ENCODE peak calls at places on chromosomes 4 and X, in four cellular contexts. One of them, this sample, is unnamed.

GRCh38 chr4:148076964-148077363 is 345.1 kb downstream of the ARHGAP10 start:
- DNase-seq in naive thymus-derived CD4-positive, alpha-beta T cell: no peak
- DNase-seq in lung: no peak
- DNase-seq in effector memory CD4-positive, alpha-beta T cell: no peak
- DNase-seq in this sample: no peak

GRCh38 chr4:123671633-123672404 is 275.2 kb downstream of the SPRY1 start:
- DNase-seq in naive thymus-derived CD4-positive, alpha-beta T cell: no peak
- DNase-seq in lung: no peak
- DNase-seq in effector memory CD4-positive, alpha-beta T cell: no peak
- DNase-seq in this sample: no peak

GRCh38 chr4:33911951-33912350 is 2332.4 kb downstream of the ARAP2 start:
- DNase-seq in naive thymus-derived CD4-positive, alpha-beta T cell: no peak
- DNase-seq in lung: no peak
- DNase-seq in effector memory CD4-positive, alpha-beta T cell: no peak
- DNase-seq in this sample: no peak

GRCh38 chr4:33980361-33980760 is 2264.0 kb downstream of the ARAP2 start:
- DNase-seq in naive thymus-derived CD4-positive, alpha-beta T cell: no peak
- DNase-seq in lung: no peak
- DNase-seq in effector memory CD4-positive, alpha-beta T cell: no peak
- DNase-seq in this sample: no peak

GRCh38 chr4:35511851-35512250 is 732.5 kb downstream of the ARAP2 start:
- DNase-seq in naive thymus-derived CD4-positive, alpha-beta T cell: no peak
- DNase-seq in lung: no peak
- DNase-seq in effector memory CD4-positive, alpha-beta T cell: no peak
- DNase-seq in this sample: no peak

GRCh38 chr4:75018811-75019210 is 85.9 kb downstream of the PARM1 start:
- DNase-seq in naive thymus-derived CD4-positive, alpha-beta T cell: no peak
- DNase-seq in lung: no peak
- DNase-seq in effector memory CD4-positive, alpha-beta T cell: no peak
- DNase-seq in this sample: no peak

GRCh38 chr4:138576684-138577083 is 334.5 kb upstream of the SLC7A11 start:
- DNase-seq in naive thymus-derived CD4-positive, alpha-beta T cell: no peak
- DNase-seq in lung: no peak
- DNase-seq in effector memory CD4-positive, alpha-beta T cell: no peak
- DNase-seq in this sample: no peak

GRCh38 chr4:48602763-48603162 is 112.7 kb downstream of the ZAR1 start:
- DNase-seq in naive thymus-derived CD4-positive, alpha-beta T cell: no peak
- DNase-seq in lung: no peak
- DNase-seq in effector memory CD4-positive, alpha-beta T cell: no peak
- DNase-seq in this sample: no peak

GRCh38 chr4:164935363-164935762 is 42.1 kb downstream of the TRIM61 start:
- DNase-seq in naive thymus-derived CD4-positive, alpha-beta T cell: no peak
- DNase-seq in lung: no peak
- DNase-seq in effector memory CD4-positive, alpha-beta T cell: no peak
- DNase-seq in this sample: no peak

GRCh38 chrX:45479835-45480422 is 279.3 kb upstream of the DIPK2B start:
- DNase-seq in naive thymus-derived CD4-positive, alpha-beta T cell: no peak
- DNase-seq in lung: no peak
- DNase-seq in effector memory CD4-positive, alpha-beta T cell: no peak
- DNase-seq in this sample: peak; percentile 86

GRCh38 chr4:5893013-5893580 is at the start of gene CRMP1:
- DNase-seq in naive thymus-derived CD4-positive, alpha-beta T cell: no peak
- DNase-seq in lung: no peak
- DNase-seq in effector memory CD4-positive, alpha-beta T cell: no peak
- DNase-seq in this sample: no peak

GRCh38 chr4:3805026-3805425 is 38.8 kb downstream of the ADRA2C start:
- DNase-seq in naive thymus-derived CD4-positive, alpha-beta T cell: no peak
- DNase-seq in lung: no peak
- DNase-seq in effector memory CD4-positive, alpha-beta T cell: no peak
- DNase-seq in this sample: no peak

GRCh38 chr4:81792521-81792920 is 320.8 kb upstream of the RASGEF1B start:
- DNase-seq in naive thymus-derived CD4-positive, alpha-beta T cell: no peak
- DNase-seq in lung: no peak
- DNase-seq in effector memory CD4-positive, alpha-beta T cell: no peak
- DNase-seq in this sample: no peak

GRCh38 chr4:115674485-115674884 is 561.1 kb upstream of the NDST4 start:
- DNase-seq in naive thymus-derived CD4-positive, alpha-beta T cell: no peak
- DNase-seq in lung: no peak
- DNase-seq in effector memory CD4-positive, alpha-beta T cell: no peak
- DNase-seq in this sample: no peak

GRCh38 chr4:5051210-5051691 is at the start of gene STK32B:
- DNase-seq in naive thymus-derived CD4-positive, alpha-beta T cell: no peak
- DNase-seq in lung: no peak
- DNase-seq in effector memory CD4-positive, alpha-beta T cell: no peak
- DNase-seq in this sample: no peak

GRCh38 chrX:1591863-1592127 is 391 bp downstream of the AKAP17A start:
- DNase-seq in naive thymus-derived CD4-positive, alpha-beta T cell: no peak
- DNase-seq in lung: no peak
- DNase-seq in effector memory CD4-positive, alpha-beta T cell: no peak
- DNase-seq in this sample: no peak

GRCh38 chr4:48722509-48723446 is 57.3 kb downstream of the FRYL start:
- DNase-seq in naive thymus-derived CD4-positive, alpha-beta T cell: no peak
- DNase-seq in lung: no peak
- DNase-seq in effector memory CD4-positive, alpha-beta T cell: no peak
- DNase-seq in this sample: no peak

GRCh38 chrX:41449138-41449537 is 2.0 kb downstream of the NYX start:
- DNase-seq in naive thymus-derived CD4-positive, alpha-beta T cell: no peak
- DNase-seq in lung: no peak
- DNase-seq in effector memory CD4-positive, alpha-beta T cell: no peak
- DNase-seq in this sample: no peak

GRCh38 chr4:71377561-71377960 is 38.7 kb downstream of the SLC4A4 start:
- DNase-seq in naive thymus-derived CD4-positive, alpha-beta T cell: no peak
- DNase-seq in lung: no peak
- DNase-seq in effector memory CD4-positive, alpha-beta T cell: no peak
- DNase-seq in this sample: peak; percentile 36

GRCh38 chrX:11412715-11413623 is 119.8 kb downstream of the AMELX start:
- DNase-seq in naive thymus-derived CD4-positive, alpha-beta T cell: no peak
- DNase-seq in lung: no peak
- DNase-seq in effector memory CD4-positive, alpha-beta T cell: no peak
- DNase-seq in this sample: no peak

GRCh38 chr4:55216871-55217635 is 91.7 kb upstream of the KDR start:
- DNase-seq in naive thymus-derived CD4-positive, alpha-beta T cell: no peak
- DNase-seq in lung: no peak
- DNase-seq in effector memory CD4-positive, alpha-beta T cell: no peak
- DNase-seq in this sample: no peak

GRCh38 chr4:52572936-52573485 is 86.1 kb downstream of the USP46 start:
- DNase-seq in naive thymus-derived CD4-positive, alpha-beta T cell: no peak
- DNase-seq in lung: no peak
- DNase-seq in effector memory CD4-positive, alpha-beta T cell: no peak
- DNase-seq in this sample: peak; percentile 53

GRCh38 chr4:184476660-184477059 is 2.3 kb upstream of the IRF2 start:
- DNase-seq in naive thymus-derived CD4-positive, alpha-beta T cell: peak; percentile 14
- DNase-seq in lung: no peak
- DNase-seq in effector memory CD4-positive, alpha-beta T cell: peak; percentile 3
- DNase-seq in this sample: no peak

GRCh38 chrX:17170973-17171372 is 204.0 kb upstream of the NHS start:
- DNase-seq in naive thymus-derived CD4-positive, alpha-beta T cell: no peak
- DNase-seq in lung: no peak
- DNase-seq in effector memory CD4-positive, alpha-beta T cell: no peak
- DNase-seq in this sample: no peak

GRCh38 chrX:47815901-47816845 is 20.5 kb upstream of the ZNF81 start:
- DNase-seq in naive thymus-derived CD4-positive, alpha-beta T cell: no peak
- DNase-seq in lung: no peak
- DNase-seq in effector memory CD4-positive, alpha-beta T cell: no peak
- DNase-seq in this sample: no peak

GRCh38 chr4:65665951-65666523 is 4.3 kb downstream of the EPHA5 start:
- DNase-seq in naive thymus-derived CD4-positive, alpha-beta T cell: no peak
- DNase-seq in lung: no peak
- DNase-seq in effector memory CD4-positive, alpha-beta T cell: no peak
- DNase-seq in this sample: no peak

GRCh38 chr4:53365121-53365485 is 758 bp downstream of the SCFD2 start:
- DNase-seq in naive thymus-derived CD4-positive, alpha-beta T cell: peak; percentile 8
- DNase-seq in lung: no peak
- DNase-seq in effector memory CD4-positive, alpha-beta T cell: no peak
- DNase-seq in this sample: no peak

GRCh38 chrX:18354369-18355329 is at the start of gene SCML2:
- DNase-seq in naive thymus-derived CD4-positive, alpha-beta T cell: peak; percentile 25
- DNase-seq in lung: no peak
- DNase-seq in effector memory CD4-positive, alpha-beta T cell: no peak
- DNase-seq in this sample: no peak

GRCh38 chr4:11472535-11472934 is 43.8 kb upstream of the HS3ST1 start:
- DNase-seq in naive thymus-derived CD4-positive, alpha-beta T cell: no peak
- DNase-seq in lung: no peak
- DNase-seq in effector memory CD4-positive, alpha-beta T cell: no peak
- DNase-seq in this sample: no peak

GRCh38 chr4:185304944-185305690 is 90.6 kb downstream of the LRP2BP start:
- DNase-seq in naive thymus-derived CD4-positive, alpha-beta T cell: peak; percentile 36
- DNase-seq in lung: peak; percentile 72
- DNase-seq in effector memory CD4-positive, alpha-beta T cell: peak; percentile 3
- DNase-seq in this sample: no peak

GRCh38 chrX:41381685-41382084 is 47.7 kb downstream of the DDX3X start:
- DNase-seq in naive thymus-derived CD4-positive, alpha-beta T cell: no peak
- DNase-seq in lung: no peak
- DNase-seq in effector memory CD4-positive, alpha-beta T cell: no peak
- DNase-seq in this sample: peak; percentile 17

GRCh38 chr4:69858683-69859082 is 1.3 kb downstream of the SULT1E1 start:
- DNase-seq in naive thymus-derived CD4-positive, alpha-beta T cell: no peak
- DNase-seq in lung: no peak
- DNase-seq in effector memory CD4-positive, alpha-beta T cell: no peak
- DNase-seq in this sample: no peak

GRCh38 chr4:128387600-128388351 is 100.2 kb upstream of the PGRMC2 start:
- DNase-seq in naive thymus-derived CD4-positive, alpha-beta T cell: no peak
- DNase-seq in lung: no peak
- DNase-seq in effector memory CD4-positive, alpha-beta T cell: no peak
- DNase-seq in this sample: no peak

GRCh38 chr4:46404961-46405360 is 15.0 kb upstream of the GABRA2 start:
- DNase-seq in naive thymus-derived CD4-positive, alpha-beta T cell: no peak
- DNase-seq in lung: no peak
- DNase-seq in effector memory CD4-positive, alpha-beta T cell: no peak
- DNase-seq in this sample: no peak

GRCh38 chrX:103941201-103941975 is 21.0 kb upstream of the TMSB15B start:
- DNase-seq in naive thymus-derived CD4-positive, alpha-beta T cell: no peak
- DNase-seq in lung: no peak
- DNase-seq in effector memory CD4-positive, alpha-beta T cell: no peak
- DNase-seq in this sample: no peak

GRCh38 chr4:2570036-2570435 is 33.6 kb downstream of the FAM193A start:
- DNase-seq in naive thymus-derived CD4-positive, alpha-beta T cell: no peak
- DNase-seq in lung: no peak
- DNase-seq in effector memory CD4-positive, alpha-beta T cell: no peak
- DNase-seq in this sample: no peak

GRCh38 chrX:27767387-27767786 is 40.4 kb upstream of the MAGEB10 start:
- DNase-seq in naive thymus-derived CD4-positive, alpha-beta T cell: no peak
- DNase-seq in lung: no peak
- DNase-seq in effector memory CD4-positive, alpha-beta T cell: no peak
- DNase-seq in this sample: no peak

GRCh38 chr4:119678761-119679160 is 50.2 kb upstream of the PDE5A start:
- DNase-seq in naive thymus-derived CD4-positive, alpha-beta T cell: no peak
- DNase-seq in lung: no peak
- DNase-seq in effector memory CD4-positive, alpha-beta T cell: no peak
- DNase-seq in this sample: no peak
- H3K4me3 ChIP-seq in naive thymus-derived CD4-positive, alpha-beta T cell: no peak overlapping the region
- H3K4me3 ChIP-seq in lung: no peak overlapping the region
- H3K4me3 ChIP-seq in effector memory CD4-positive, alpha-beta T cell: no peak overlapping the region
- H3K4me3 ChIP-seq in this sample: no peak overlapping the region

GRCh38 chr4:13537011-13537831 is 7.1 kb downstream of the NKX3-2 start:
- DNase-seq in naive thymus-derived CD4-positive, alpha-beta T cell: no peak
- DNase-seq in lung: no peak
- DNase-seq in effector memory CD4-positive, alpha-beta T cell: no peak
- DNase-seq in this sample: no peak
- H3K4me3 ChIP-seq in naive thymus-derived CD4-positive, alpha-beta T cell: no peak overlapping the region
- H3K4me3 ChIP-seq in lung: no peak overlapping the region
- H3K4me3 ChIP-seq in effector memory CD4-positive, alpha-beta T cell: no peak overlapping the region
- H3K4me3 ChIP-seq in this sample: no peak overlapping the region

GRCh38 chr4:80024335-80024734 is 48.7 kb downstream of the ANTXR2 start:
- DNase-seq in naive thymus-derived CD4-positive, alpha-beta T cell: no peak
- DNase-seq in lung: no peak
- DNase-seq in effector memory CD4-positive, alpha-beta T cell: no peak
- DNase-seq in this sample: no peak
- H3K4me3 ChIP-seq in naive thymus-derived CD4-positive, alpha-beta T cell: no peak overlapping the region
- H3K4me3 ChIP-seq in lung: no peak overlapping the region
- H3K4me3 ChIP-seq in effector memory CD4-positive, alpha-beta T cell: no peak overlapping the region
- H3K4me3 ChIP-seq in this sample: no peak overlapping the region

GRCh38 chrX:68500105-68500504 is 1.3 kb downstream of the YIPF6 start:
- DNase-seq in naive thymus-derived CD4-positive, alpha-beta T cell: no peak
- DNase-seq in lung: no peak
- DNase-seq in effector memory CD4-positive, alpha-beta T cell: no peak
- DNase-seq in this sample: no peak
- H3K4me3 ChIP-seq in naive thymus-derived CD4-positive, alpha-beta T cell: no peak overlapping the region
- H3K4me3 ChIP-seq in lung: no peak overlapping the region
- H3K4me3 ChIP-seq in effector memory CD4-positive, alpha-beta T cell: no peak overlapping the region
- H3K4me3 ChIP-seq in this sample: peak overlapping the region; percentile 78

GRCh38 chrX:101799387-101799786 is 132.4 kb downstream of the ZMAT1 start:
- DNase-seq in naive thymus-derived CD4-positive, alpha-beta T cell: peak; percentile 81
- DNase-seq in lung: peak; percentile 92
- DNase-seq in effector memory CD4-positive, alpha-beta T cell: peak; percentile 58
- DNase-seq in this sample: peak; percentile 10
- H3K4me3 ChIP-seq in naive thymus-derived CD4-positive, alpha-beta T cell: no peak overlapping the region
- H3K4me3 ChIP-seq in lung: no peak overlapping the region
- H3K4me3 ChIP-seq in effector memory CD4-positive, alpha-beta T cell: no peak overlapping the region
- H3K4me3 ChIP-seq in this sample: no peak overlapping the region

DNA sequence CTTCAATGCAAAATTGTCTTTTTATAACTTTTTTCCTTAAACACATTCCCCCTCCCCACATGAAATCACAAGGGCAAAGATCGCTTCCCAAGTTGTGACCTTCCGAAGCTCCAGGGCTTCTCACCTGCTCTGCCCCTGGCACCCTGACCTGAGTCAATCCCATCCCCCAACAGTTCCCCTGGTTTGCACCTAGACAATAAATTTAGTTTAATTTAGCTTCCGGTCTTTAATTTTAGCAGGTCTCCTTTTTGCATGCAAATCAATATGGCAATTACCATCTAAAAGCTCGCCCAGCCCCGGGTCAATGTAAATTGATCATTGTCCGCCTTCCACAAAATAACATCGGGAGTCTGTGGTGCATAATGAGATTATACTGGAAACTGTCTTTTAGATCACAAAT is 6.8 kb downstream of the BCOR start:
- DNase-seq in naive thymus-derived CD4-positive, alpha-beta T cell: no peak
- DNase-seq in lung: no peak
- DNase-seq in effector memory CD4-positive, alpha-beta T cell: no peak
- DNase-seq in this sample: no peak
- H3K4me3 ChIP-seq in naive thymus-derived CD4-positive, alpha-beta T cell: no peak overlapping the region
- H3K4me3 ChIP-seq in lung: no peak overlapping the region
- H3K4me3 ChIP-seq in effector memory CD4-positive, alpha-beta T cell: no peak overlapping the region
- H3K4me3 ChIP-seq in this sample: no peak overlapping the region

GRCh38 chr4:45122406-45122805 is 396.1 kb upstream of the GNPDA2 start:
- DNase-seq in naive thymus-derived CD4-positive, alpha-beta T cell: no peak
- DNase-seq in lung: no peak
- DNase-seq in effector memory CD4-positive, alpha-beta T cell: no peak
- DNase-seq in this sample: no peak
- H3K4me3 ChIP-seq in naive thymus-derived CD4-positive, alpha-beta T cell: no peak overlapping the region
- H3K4me3 ChIP-seq in lung: no peak overlapping the region
- H3K4me3 ChIP-seq in effector memory CD4-positive, alpha-beta T cell: no peak overlapping the region
- H3K4me3 ChIP-seq in this sample: no peak overlapping the region

GRCh38 chrX:118976599-118977340 is 2.4 kb downstream of the LONRF3 start:
- DNase-seq in naive thymus-derived CD4-positive, alpha-beta T cell: peak; percentile 16
- DNase-seq in lung: peak; percentile 58
- DNase-seq in effector memory CD4-positive, alpha-beta T cell: no peak
- DNase-seq in this sample: no peak
- H3K4me3 ChIP-seq in naive thymus-derived CD4-positive, alpha-beta T cell: no peak overlapping the region
- H3K4me3 ChIP-seq in lung: peak overlapping the region; percentile 57
- H3K4me3 ChIP-seq in effector memory CD4-positive, alpha-beta T cell: peak overlapping the region; percentile 73
- H3K4me3 ChIP-seq in this sample: no peak overlapping the region